ENCODE peak calls at places on chromosomes 2 and 18, in seven cellular contexts. Y is A549, P is ovary, W is K562, A is sigmoid colon, T is HepG2, O is H1. X is an unnamed sample.

GRCh38 chr2:164134368-164134767 is 398.6 kb upstream of the FIGN start:
- DNase-seq in Y (no peak), P (no peak), W (no peak), A (no peak), T (no peak), O (no peak), X (no peak)

GRCh38 chr2:220147186-220147585 is 519.8 kb downstream of the SLC4A3 start:
- DNase-seq in Y (no peak), P (no peak), W (no peak), A (no peak), T (no peak), O (no peak), X (no peak)

GRCh38 chr2:45585267-45585861 is 25.7 kb downstream of the SRBD1 start:
- DNase-seq in Y (peak; percentile 77), P (no peak), W (peak; percentile 33), A (no peak), T (peak; percentile 50), O (no peak), X (no peak)

GRCh38 chr2:119429225-119430000 is 2.2 kb upstream of the TMEM37 start:
- DNase-seq in Y (no peak), P (no peak), W (peak; percentile 5), A (no peak), T (no peak), O (no peak), X (no peak)

GRCh38 chr2:161423351-161424178 is 7.5 kb downstream of the TBR1 start:
- DNase-seq in Y (no peak), P (peak; percentile 15), W (no peak), A (no peak), T (no peak), O (no peak), X (peak; percentile 13)

GRCh38 chr2:172172513-172173217 is 70.0 kb upstream of the DLX2 start:
- DNase-seq in Y (peak; percentile 58), P (peak; percentile 77), W (peak; percentile 67), A (peak; percentile 69), T (peak; percentile 43), O (peak; percentile 58), X (peak; percentile 86)

GRCh38 chr18:13316066-13316465 is 97.5 kb downstream of the LDLRAD4 start:
- DNase-seq in Y (peak; percentile 6), P (no peak), W (no peak), A (no peak), T (no peak), O (no peak), X (no peak)

GRCh38 chr2:12857891-12858290 is 141.2 kb downstream of the TRIB2 start:
- DNase-seq in Y (no peak), P (no peak), W (no peak), A (no peak), T (no peak), O (no peak), X (no peak)

GRCh38 chr2:150167711-150168110 is 319.8 kb downstream of the RND3 start:
- DNase-seq in Y (peak; percentile 73), P (no peak), W (peak; percentile 70), A (no peak), T (no peak), O (no peak), X (no peak)

GRCh38 chr2:237097911-237098702 is 12.4 kb downstream of the COPS8 start:
- DNase-seq in Y (peak; percentile 42), P (no peak), W (no peak), A (no peak), T (no peak), O (no peak), X (no peak)

GRCh38 chr18:37334494-37335125 is 231.0 kb downstream of the CELF4 start:
- DNase-seq in Y (no peak), P (peak; percentile 32), W (no peak), A (no peak), T (no peak), O (no peak), X (no peak)

GRCh38 chr2:187834787-187835186 is 280.6 kb upstream of the TFPI start:
- DNase-seq in Y (no peak), P (no peak), W (no peak), A (no peak), T (no peak), O (no peak), X (no peak)

GRCh38 chr2:63525905-63526304 is 62.4 kb downstream of the WDPCP start:
- DNase-seq in Y (no peak), P (no peak), W (no peak), A (no peak), T (no peak), O (no peak), X (no peak)

GRCh38 chr18:23283933-23284430 is 148.7 kb downstream of the CABLES1 start:
- DNase-seq in Y (peak; percentile 33), P (no peak), W (no peak), A (no peak), T (peak; percentile 65), O (peak; percentile 69), X (no peak)

GRCh38 chr2:217004636-217005035 is 144.8 kb upstream of the TNP1 start:
- DNase-seq in Y (no peak), P (no peak), W (no peak), A (no peak), T (no peak), O (no peak), X (no peak)

GRCh38 chr18:59357928-59358327 is 1.1 kb downstream of the LMAN1 start:
- DNase-seq in Y (no peak), P (no peak), W (peak; percentile 61), A (no peak), T (peak; percentile 47), O (no peak), X (no peak)

GRCh38 chr2:241373449-241373848 is 17.4 kb downstream of the FARP2 start:
- DNase-seq in Y (no peak), P (no peak), W (no peak), A (no peak), T (no peak), O (no peak), X (no peak)

GRCh38 chr2:157899125-157899839 is 23.2 kb upstream of the ACVR1 start:
- DNase-seq in Y (no peak), P (no peak), W (peak; percentile 88), A (no peak), T (no peak), O (no peak), X (no peak)

GRCh38 chr2:18578033-18578432 is 11.3 kb downstream of the NT5C1B start:
- DNase-seq in Y (no peak), P (no peak), W (no peak), A (no peak), T (no peak), O (no peak), X (no peak)

GRCh38 chr2:33441235-33441810 is 35.1 kb upstream of the RASGRP3 start:
- DNase-seq in Y (peak; percentile 80), P (peak; percentile 24), W (peak; percentile 64), A (peak; percentile 71), T (peak; percentile 34), O (peak; percentile 9), X (peak; percentile 15)

GRCh38 chr2:134320930-134321329 is 67.1 kb downstream of the MGAT5 start:
- DNase-seq in Y (no peak), P (no peak), W (no peak), A (no peak), T (no peak), O (no peak), X (peak; percentile 38)

GRCh38 chr2:99079226-99079625 is 62.3 kb upstream of the C2orf15 start:
- DNase-seq in Y (no peak), P (no peak), W (no peak), A (no peak), T (no peak), O (no peak), X (no peak)

GRCh38 chr2:159168707-159169106 is 117.8 kb downstream of the WDSUB1 start:
- DNase-seq in Y (peak; percentile 12), P (no peak), W (no peak), A (no peak), T (no peak), O (no peak), X (no peak)

GRCh38 chr2:118255771-118256372 is 167.6 kb downstream of the INSIG2 start:
- DNase-seq in Y (no peak), P (no peak), W (no peak), A (no peak), T (no peak), O (no peak), X (no peak)

GRCh38 chr2:116491292-116491691 is 1323.2 kb upstream of the DDX18 start:
- DNase-seq in Y (no peak), P (no peak), W (no peak), A (no peak), T (no peak), O (no peak), X (no peak)

GRCh38 chr18:9916067-9916684 is 2.4 kb downstream of the VAPA start:
- DNase-seq in Y (no peak), P (no peak), W (no peak), A (no peak), T (no peak), O (no peak), X (no peak)

GRCh38 chr2:24919977-24920812 is at the start of gene ADCY3:
- DNase-seq in Y (peak; percentile 56), P (peak; percentile 77), W (peak; percentile 68), A (peak; percentile 76), T (no peak), O (no peak), X (peak; percentile 59)

GRCh38 chr18:48539406-48540328 is 836 bp downstream of the CTIF start:
- DNase-seq in Y (peak; percentile 39), P (peak; percentile 76), W (peak; percentile 44), A (peak; percentile 79), T (no peak), O (no peak), X (peak; percentile 45)
- H3K4me3 ChIP-seq in Y (peak overlapping the region; percentile 82), P (peak overlapping the region; percentile 75), W (peak overlapping the region; percentile 62), A (peak overlapping the region; percentile 63), T (peak overlapping the region; percentile 94), O (peak overlapping the region; percentile 70), X (peak overlapping the region; percentile 69)

GRCh38 chr18:78596794-78597193 is 382.8 kb upstream of the SALL3 start:
- DNase-seq in Y (no peak), P (no peak), W (no peak), A (no peak), T (no peak), O (peak; percentile 19), X (no peak)
- TF ChIP-seq EP300 in Y (no peak), P (no peak), W (no peak), A (no peak), T (no peak), O (no peak), X (no peak)

GRCh38 chr2:75565523-75566449 is 5.0 kb upstream of the EVA1A start:
- DNase-seq in Y (peak; percentile 19), P (no peak), W (no peak), A (no peak), T (peak; percentile 80), O (no peak), X (no peak)
- H3K4me3 ChIP-seq in Y (no peak overlapping the region), P (no peak overlapping the region), W (no peak overlapping the region), A (no peak overlapping the region), T (no peak overlapping the region), O (no peak overlapping the region), X (no peak overlapping the region)

DNA sequence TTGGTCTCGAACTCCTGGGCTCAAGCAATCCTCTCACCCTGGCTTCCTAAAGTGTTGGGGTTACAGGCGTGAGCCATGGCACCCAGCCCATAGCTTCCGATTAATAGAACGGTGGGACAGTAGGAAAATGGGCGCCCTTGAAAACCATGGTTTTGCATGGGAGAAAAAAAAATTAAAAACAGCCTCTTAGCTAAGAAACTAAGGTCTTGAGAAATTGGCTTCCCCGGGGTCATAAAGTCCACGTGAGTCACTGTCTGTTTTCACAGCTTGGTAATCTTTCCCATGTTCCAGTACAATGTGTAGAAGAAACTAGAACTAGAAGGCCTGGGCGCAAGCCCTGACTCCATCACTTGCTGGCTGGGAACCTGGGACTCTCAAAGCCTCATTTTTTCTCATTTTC is 20.7 kb downstream of the B3GNT2 start:
- DNase-seq in Y (peak; percentile 46), P (no peak), W (peak; percentile 26), A (no peak), T (peak; percentile 55), O (no peak), X (peak; percentile 25)
- TF ChIP-seq EP300 in Y (no peak), P (no peak), W (no peak), A (no peak), T (no peak), O (no peak), X (no peak)